ENCODE peak calls at places on chromosome 7, in six cellular contexts. M, O, P, C, F and N are unnamed samples.

GRCh38 chr7:150356265-150356897 is 12.2 kb upstream of the REPIN1 start:
- DNase-seq in M (peak), O (peak), P (no peak), C (peak), F (no peak), N (peak)

GRCh38 chr7:86939197-86939814 is 120.1 kb downstream of the ELAPOR2 start:
- DNase-seq in M (no peak), O (peak), P (no peak), C (peak), F (peak), N (peak)

GRCh38 chr7:128869944-128870285 is 7.3 kb downstream of the ATP6V1F start:
- DNase-seq in M (no peak), O (no peak), P (no peak), C (peak), F (no peak), N (no peak)

GRCh38 chr7:35261476-35262285 is 7.8 kb upstream of the TBX20 start:
- DNase-seq in M (no peak), O (no peak), P (no peak), C (no peak), F (no peak), N (no peak)

GRCh38 chr7:130359276-130359857 is 14.8 kb downstream of the CPA5 start:
- DNase-seq in M (no peak), O (no peak), P (no peak), C (no peak), F (no peak), N (no peak)

GRCh38 chr7:105638942-105639495 is 57.7 kb upstream of the EFCAB10 start:
- DNase-seq in M (no peak), O (no peak), P (no peak), C (no peak), F (no peak), N (no peak)

GRCh38 chr7:41189866-41190265 is 513.0 kb downstream of the INHBA start:
- DNase-seq in M (no peak), O (peak), P (no peak), C (peak), F (no peak), N (peak)

GRCh38 chr7:4806983-4807625 is 31.7 kb downstream of the AP5Z1 start:
- DNase-seq in M (no peak), O (no peak), P (no peak), C (no peak), F (no peak), N (no peak)

GRCh38 chr7:50782376-50783208 is at the start of gene GRB10:
- DNase-seq in M (no peak), O (peak), P (peak), C (peak), F (peak), N (peak)

GRCh38 chr7:113677811-113678210 is 241.0 kb downstream of the PPP1R3A start:
- DNase-seq in M (no peak), O (no peak), P (no peak), C (no peak), F (no peak), N (no peak)